ENCODE peak calls at places on chromosomes 4 and X, in seven cellular contexts. V, I, D, N, H, X and L are unnamed samples.

GRCh38 chrX:97639526-97639925 is 755.8 kb downstream of the RPA4 start:
- DNase-seq in D (no peak), X (no peak), I (no peak), V (no peak), H (no peak), N (no peak), L (no peak)

GRCh38 chrX:134537179-134537945 is 77.4 kb downstream of the HPRT1 start:
- DNase-seq in H (no peak), D (no peak), I (no peak), X (no peak), N (no peak), V (peak), L (peak)

GRCh38 chrX:154131955-154132354 is 12.1 kb upstream of the OPN1LW start:
- DNase-seq in X (no peak), D (no peak), V (no peak), H (no peak), N (no peak), I (no peak), L (no peak)

GRCh38 chrX:23511783-23512182 is 155.5 kb upstream of the PRDX4 start:
- DNase-seq in V (no peak), H (no peak), X (no peak), I (peak), D (no peak), N (no peak), L (no peak)

GRCh38 chrX:49712577-49712976 is 16.8 kb upstream of the PAGE1 start:
- DNase-seq in N (no peak), H (no peak), D (no peak), X (no peak), V (no peak), I (no peak), L (no peak)

GRCh38 chr4:70993181-70994068 is at the start of gene DCK:
- DNase-seq in I (peak), D (peak), H (peak), X (peak), N (peak), V (peak), L (peak)

GRCh38 chr4:6199344-6199921 is 916 bp downstream of the JAKMIP1 start:
- DNase-seq in H (no peak), X (peak), I (no peak), V (peak), N (no peak), D (no peak), L (no peak)

GRCh38 chr4:23685481-23685880 is 204.4 kb downstream of the PPARGC1A start:
- DNase-seq in H (no peak), V (no peak), X (no peak), I (no peak), N (no peak), D (no peak), L (no peak)

GRCh38 chr4:107219681-107220080 is 183.6 kb upstream of the DKK2 start:
- DNase-seq in V (no peak), H (no peak), I (peak), X (no peak), D (no peak), N (no peak), L (no peak)

GRCh38 chrX:41895826-41896225 is 27.5 kb downstream of the CASK start:
- DNase-seq in I (peak), N (no peak), H (peak), V (no peak), D (no peak), X (no peak), L (no peak)

GRCh38 chr4:16104520-16104919 is 20.7 kb upstream of the PROM1 start:
- DNase-seq in D (no peak), I (no peak), H (no peak), N (no peak), X (no peak), V (no peak), L (no peak)

GRCh38 chr4:140150636-140150885 is 3.4 kb downstream of the MAML3 start:
- DNase-seq in V (no peak), H (no peak), X (peak), I (no peak), N (peak), D (no peak), L (no peak)

GRCh38 chr4:41887821-41888699 is 47.2 kb upstream of the TMEM33 start:
- DNase-seq in D (no peak), H (peak), X (peak), V (peak), N (no peak), I (peak), L (peak)

GRCh38 chrX:6505960-6506359 is 29.0 kb downstream of the VCX3A start:
- DNase-seq in H (no peak), V (no peak), I (no peak), N (no peak), X (no peak), D (no peak), L (no peak)

GRCh38 chrX:119757979-119758681 is at the start of gene SOWAHD:
- DNase-seq in H (no peak), I (peak), V (peak), N (peak), D (peak), X (peak), L (no peak)

GRCh38 chr4:79820427-79820826 is 252.6 kb downstream of the ANTXR2 start:
- DNase-seq in H (no peak), N (no peak), V (no peak), I (no peak), X (no peak), D (no peak), L (no peak)
- H3K4me3 ChIP-seq in H (no peak), N (no peak), V (no peak), I (no peak), X (no peak), D (no peak), L (no peak)

GRCh38 chr4:1794809-1795303 is 1.8 kb downstream of the FGFR3 start:
- DNase-seq in D (no peak), H (no peak), N (no peak), I (peak), X (no peak), V (no peak), L (no peak)
- H3K4me3 ChIP-seq in D (peak), H (peak), N (no peak), I (no peak), X (no peak), V (peak), L (no peak)

DNA sequence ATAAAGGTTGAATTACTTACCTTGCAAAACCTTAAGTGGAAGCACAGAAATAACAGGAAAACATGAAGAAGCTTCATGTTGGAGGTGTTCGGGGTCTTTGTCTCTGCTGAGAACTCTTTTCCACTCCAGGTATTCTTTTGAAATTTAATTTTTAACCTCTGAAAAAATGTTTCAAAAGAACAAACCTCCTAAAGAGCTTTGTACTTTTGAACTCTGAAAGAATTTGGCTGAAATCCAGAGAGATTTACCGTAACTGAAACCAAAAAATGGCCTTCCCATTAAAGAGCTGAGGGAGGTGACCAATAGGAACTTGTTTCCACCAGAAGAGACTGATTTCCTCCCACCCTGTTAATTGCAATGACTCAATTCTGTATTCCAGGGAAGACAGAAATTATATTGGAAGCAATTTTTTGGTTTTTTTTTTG is at the start of gene CFI:
- DNase-seq in I (peak), D (no peak), N (no peak), H (peak), X (no peak), V (peak), L (peak)
- H3K4me3 ChIP-seq in I (peak), D (peak), N (no peak), H (no peak), X (no peak), V (peak), L (no peak)

GRCh38 chr4:101191302-101192098 is 155.8 kb downstream of the PPP3CA start:
- DNase-seq in V (peak), H (peak), X (peak), D (peak), N (peak), I (peak), L (peak)
- H3K4me3 ChIP-seq in V (no peak), H (no peak), X (no peak), D (no peak), N (no peak), I (peak), L (no peak)

GRCh38 chr4:60582167-60582566 is 618.0 kb upstream of the ADGRL3 start:
- DNase-seq in X (no peak), D (no peak), V (no peak), I (no peak), N (no peak), H (no peak), L (no peak)
- H3K4me3 ChIP-seq in X (no peak), D (no peak), V (no peak), I (no peak), N (no peak), H (no peak), L (no peak)

GRCh38 chrX:83419030-83419792 is 88.9 kb upstream of the POU3F4 start:
- DNase-seq in I (no peak), V (no peak), D (no peak), X (no peak), H (no peak), N (no peak), L (no peak)

DNA sequence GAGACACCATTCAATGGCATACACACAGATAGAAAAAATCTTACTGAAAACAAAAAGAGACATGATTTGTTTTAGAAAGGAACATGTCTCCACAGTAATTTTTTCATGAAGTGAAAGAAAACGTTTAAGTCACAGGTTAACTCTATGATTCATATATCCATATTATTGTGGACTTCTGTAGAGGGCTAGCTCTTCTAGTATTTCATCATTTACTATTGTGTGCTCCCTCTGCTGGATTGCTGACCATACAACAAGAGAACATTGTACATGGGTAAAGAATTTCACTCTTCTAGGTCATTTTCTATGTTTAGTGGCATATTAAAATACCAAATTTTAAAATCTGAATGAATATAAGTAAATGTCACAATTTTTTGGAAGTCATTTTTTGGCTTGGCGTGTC is 91.8 kb upstream of the POU3F4 start:
- DNase-seq in N (no peak), H (no peak), I (peak), D (no peak), V (peak), X (no peak), L (no peak)
- H3K4me3 ChIP-seq in N (no peak), H (no peak), I (no peak), D (no peak), V (no peak), X (no peak), L (no peak)

GRCh38 chr4:10022346-10023049 is 1.2 kb upstream of the SLC2A9 start:
- DNase-seq in X (no peak), N (no peak), D (no peak), I (no peak), H (no peak), V (no peak), L (no peak)

GRCh38 chr4:10023050-10023419 is 1.7 kb upstream of the SLC2A9 start:
- DNase-seq in D (no peak), I (no peak), N (no peak), V (no peak), X (no peak), H (no peak), L (no peak)

GRCh38 chr4:10019521-10020051 is 1.7 kb downstream of the SLC2A9 start:
- DNase-seq in V (no peak), X (no peak), D (peak), H (no peak), I (no peak), N (no peak), L (no peak)

GRCh38 chr4:10020106-10020505 is 1.2 kb downstream of the SLC2A9 start:
- DNase-seq in H (no peak), D (no peak), I (no peak), N (no peak), X (no peak), V (no peak), L (no peak)

GRCh38 chr4:10020871-10021676 is at the start of gene SLC2A9:
- DNase-seq in X (no peak), N (peak), I (no peak), D (no peak), H (no peak), V (no peak), L (no peak)
- H3K4me3 ChIP-seq in X (no peak), N (no peak), I (no peak), D (no peak), H (no peak), V (no peak), L (no peak)